ENCODE peak calls at places on chromosomes 5 and 9, in seven cellular contexts. L, N, J, T, Y, X and F are unnamed samples.

GRCh38 chr5:134110382-134110781 is 4.1 kb upstream of the TCF7 start:
- DNase-seq in L (no peak), N (no peak), J (no peak), T (no peak), Y (no peak), X (no peak), F (no peak)

GRCh38 chr5:751496-751895 is 33.0 kb downstream of the ZDHHC11B start:
- DNase-seq in L (no peak), N (no peak), J (no peak), T (no peak), Y (no peak), X (no peak), F (no peak)

GRCh38 chr5:93579561-93580386 is 1.2 kb downstream of the NR2F1-AS1 start:
- DNase-seq in L (no peak), N (peak; percentile 30), J (no peak), T (no peak), Y (no peak), X (peak; percentile 60), F (no peak)

GRCh38 chr9:105157178-105157583 is 87.3 kb upstream of the SLC44A1 start:
- DNase-seq in L (peak; percentile 42), N (no peak), J (peak; percentile 13), T (peak; percentile 60), Y (no peak), X (peak; percentile 77), F (peak; percentile 24)

GRCh38 chr5:15791859-15792258 is 291.9 kb downstream of the FBXL7 start:
- DNase-seq in L (no peak), N (no peak), J (no peak), T (no peak), Y (no peak), X (peak; percentile 36), F (no peak)

GRCh38 chr9:5863092-5863746 is 27.5 kb upstream of the MLANA start:
- DNase-seq in L (no peak), N (no peak), J (no peak), T (no peak), Y (no peak), X (no peak), F (no peak)

GRCh38 chr9:8391566-8391965 is 592.0 kb upstream of the DMAC1 start:
- DNase-seq in L (no peak), N (no peak), J (no peak), T (no peak), Y (no peak), X (no peak), F (no peak)

GRCh38 chr9:135272608-135273007 is 185.1 kb downstream of the OLFM1 start:
- DNase-seq in L (no peak), N (no peak), J (no peak), T (no peak), Y (no peak), X (no peak), F (no peak)

GRCh38 chr5:143128412-143129071 is 274.9 kb downstream of the NR3C1 start:
- DNase-seq in L (peak; percentile 46), N (no peak), J (no peak), T (no peak), Y (no peak), X (no peak), F (no peak)

GRCh38 chr5:162068412-162068811 is 839 bp downstream of the GABRG2 start:
- DNase-seq in L (peak; percentile 22), N (peak; percentile 79), J (no peak), T (peak; percentile 13), Y (peak; percentile 90), X (peak; percentile 7), F (no peak)

GRCh38 chr5:107359033-107359915 is 311.5 kb downstream of the EFNA5 start:
- DNase-seq in L (no peak), N (no peak), J (no peak), T (no peak), Y (no peak), X (peak; percentile 76), F (no peak)

GRCh38 chr5:115457985-115458384 is 86.6 kb downstream of the FEM1C start:
- DNase-seq in L (no peak), N (no peak), J (no peak), T (no peak), Y (no peak), X (peak; percentile 35), F (no peak)

GRCh38 chr9:16794871-16795639 is 75.4 kb downstream of the BNC2 start:
- DNase-seq in L (no peak), N (no peak), J (no peak), T (no peak), Y (no peak), X (peak; percentile 69), F (no peak)

GRCh38 chr5:157266286-157267007 is 524 bp downstream of the CYFIP2 start:
- DNase-seq in L (no peak), N (peak; percentile 51), J (no peak), T (no peak), Y (peak; percentile 20), X (no peak), F (no peak)

GRCh38 chr9:108722396-108722795 is 133.4 kb downstream of the ACTL7B start:
- DNase-seq in L (no peak), N (no peak), J (no peak), T (no peak), Y (no peak), X (no peak), F (no peak)

GRCh38 chr5:126988021-126988569 is 42.3 kb downstream of the MARCHF3 start:
- DNase-seq in L (no peak), N (no peak), J (no peak), T (no peak), Y (no peak), X (no peak), F (no peak)

GRCh38 chr9:11190719-11191118 is 577.9 kb upstream of the PTPRD start:
- DNase-seq in L (no peak), N (no peak), J (no peak), T (no peak), Y (no peak), X (no peak), F (no peak)

GRCh38 chr5:42268630-42269029 is 154.6 kb upstream of the GHR start:
- DNase-seq in L (no peak), N (no peak), J (no peak), T (no peak), Y (no peak), X (peak; percentile 13), F (no peak)

GRCh38 chr9:78006734-78007133 is 24.9 kb downstream of the GNAQ start:
- DNase-seq in L (no peak), N (no peak), J (no peak), T (no peak), Y (no peak), X (no peak), F (no peak)

GRCh38 chr5:93512799-93513198 is 68.2 kb downstream of the NR2F1-AS1 start:
- DNase-seq in L (no peak), N (no peak), J (no peak), T (no peak), Y (no peak), X (peak; percentile 96), F (no peak)

GRCh38 chr9:89813482-89813881 is 208.7 kb downstream of the GADD45G start:
- DNase-seq in L (no peak), N (no peak), J (no peak), T (no peak), Y (no peak), X (no peak), F (no peak)

GRCh38 chr5:32814620-32815019 is 103.5 kb downstream of the NPR3 start:
- DNase-seq in L (no peak), N (no peak), J (no peak), T (no peak), Y (no peak), X (peak; percentile 81), F (no peak)

GRCh38 chr5:39714036-39714698 is 289.4 kb upstream of the DAB2 start:
- DNase-seq in L (peak; percentile 15), N (peak; percentile 16), J (no peak), T (no peak), Y (peak; percentile 54), X (peak; percentile 74), F (peak; percentile 69)

GRCh38 chr5:57324159-57324558 is 150.3 kb downstream of the GPBP1 start:
- DNase-seq in L (no peak), N (no peak), J (no peak), T (no peak), Y (no peak), X (no peak), F (no peak)